ENCODE peak calls at places on chromosomes 7 and 10, in five cellular contexts. L is endothelial cell of umbilical vein; Q is CD4-positive, alpha-beta memory T cell; W is H1; U is left ventricle myocardium inferior. V is an unnamed sample.

GRCh38 chr10:102422586-102423129 is 2.0 kb downstream of the FBXL15 start:
- DNase-seq in L (peak; percentile 73), Q (no peak), W (peak; percentile 67), U (peak; percentile 80), V (no peak)

GRCh38 chr10:91613411-91614253 is 19.2 kb downstream of the PPP1R3C start:
- DNase-seq in L (peak; percentile 88), Q (no peak), W (no peak), U (no peak), V (no peak)

GRCh38 chr10:91032614-91033248 is 111.8 kb upstream of the ANKRD1 start:
- DNase-seq in L (no peak), Q (no peak), W (no peak), U (no peak), V (no peak)

GRCh38 chr7:38169862-38170261 is 8.2 kb upstream of the STARD3NL start:
- DNase-seq in L (peak; percentile 44), Q (no peak), W (no peak), U (no peak), V (no peak)

GRCh38 chr10:110387983-110388681 is 83.4 kb upstream of the SMNDC1 start:
- DNase-seq in L (peak; percentile 90), Q (peak; percentile 1), W (no peak), U (no peak), V (no peak)

GRCh38 chr10:71223365-71224058 is 11.1 kb downstream of the UNC5B start:
- DNase-seq in L (no peak), Q (no peak), W (no peak), U (no peak), V (no peak)

GRCh38 chr7:132739271-132739955 is 163.1 kb upstream of the PLXNA4 start:
- DNase-seq in L (no peak), Q (no peak), W (no peak), U (no peak), V (no peak)

GRCh38 chr10:107914450-107915276 is 750.2 kb upstream of the SORCS1 start:
- DNase-seq in L (no peak), Q (no peak), W (no peak), U (no peak), V (no peak)

GRCh38 chr7:157462840-157463239 is 126.0 kb downstream of the DNAJB6 start:
- DNase-seq in L (no peak), Q (no peak), W (no peak), U (peak; percentile 3), V (no peak)

GRCh38 chr7:80722596-80723141 is 84.2 kb downstream of the CD36 start:
- DNase-seq in L (peak; percentile 48), Q (no peak), W (peak; percentile 43), U (peak; percentile 20), V (no peak)

GRCh38 chr10:132716691-132717490 is 69.1 kb downstream of the NKX6-2 start:
- DNase-seq in L (no peak), Q (no peak), W (no peak), U (no peak), V (no peak)

GRCh38 chr10:110407301-110408170 is 90.2 kb upstream of the DUSP5 start:
- DNase-seq in L (no peak), Q (no peak), W (no peak), U (no peak), V (no peak)

GRCh38 chr7:29255839-29256782 is 61.5 kb downstream of the CHN2 start:
- DNase-seq in L (peak; percentile 70), Q (no peak), W (no peak), U (no peak), V (no peak)

GRCh38 chr10:17387861-17388503 is 66.4 kb downstream of the ST8SIA6 start:
- DNase-seq in L (no peak), Q (no peak), W (no peak), U (no peak), V (no peak)

GRCh38 chr7:47149971-47150370 is 431.9 kb downstream of the TNS3 start:
- DNase-seq in L (no peak), Q (no peak), W (no peak), U (no peak), V (no peak)

GRCh38 chr7:47147213-47147631 is 434.7 kb downstream of the TNS3 start:
- DNase-seq in L (no peak), Q (no peak), W (no peak), U (no peak), V (no peak)

GRCh38 chr7:47149208-47149864 is 432.6 kb downstream of the TNS3 start:
- DNase-seq in L (no peak), Q (no peak), W (no peak), U (no peak), V (no peak)

GRCh38 chr7:47150497-47151260 is 431.2 kb downstream of the TNS3 start:
- DNase-seq in L (no peak), Q (no peak), W (no peak), U (no peak), V (no peak)

GRCh38 chr7:47148541-47149207 is 433.2 kb downstream of the TNS3 start:
- DNase-seq in L (no peak), Q (no peak), W (no peak), U (no peak), V (no peak)
- H3K4me3 ChIP-seq in L (no peak overlapping the region), Q (no peak overlapping the region), W (no peak overlapping the region), U (no peak overlapping the region), V (no peak overlapping the region)

DNA sequence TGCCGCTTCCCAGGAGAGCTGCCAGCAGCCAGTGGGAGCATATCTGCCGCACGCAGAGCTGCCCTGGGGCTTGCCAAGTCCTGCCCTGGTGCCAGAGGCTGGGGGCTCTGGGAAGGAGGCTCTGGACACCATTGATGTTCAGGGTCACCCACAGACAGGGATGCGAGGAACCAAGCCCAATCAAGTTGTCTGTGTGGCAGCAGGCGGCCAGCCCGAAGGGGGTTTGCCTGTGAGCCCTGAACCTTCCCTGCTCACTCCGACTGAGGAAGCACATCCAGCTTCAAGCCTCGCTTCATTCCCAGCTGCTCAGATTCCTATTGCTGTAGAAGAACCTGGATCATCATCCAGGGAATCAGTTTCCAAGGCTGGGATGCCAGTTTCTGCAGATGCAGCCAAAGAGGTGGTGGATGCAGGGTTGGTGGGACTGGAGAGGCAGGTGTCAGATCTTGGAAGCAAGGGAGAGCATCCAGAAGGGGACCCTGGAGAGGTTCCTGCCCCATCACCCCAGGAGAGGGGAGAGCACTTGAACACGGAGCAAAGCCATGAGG is 94.6 kb downstream of the TACC2 start:
- DNase-seq in L (no peak), Q (no peak), W (no peak), U (peak; percentile 55), V (no peak)
- H3K27ac ChIP-seq in L (no peak overlapping the region), Q (no peak overlapping the region), W (no peak overlapping the region), U (peak overlapping the region; percentile 32), V (no peak overlapping the region)

GRCh38 chr7:44067064-44067951 is 1.9 kb upstream of the PGAM2 start:
- DNase-seq in L (no peak), Q (no peak), W (no peak), U (no peak), V (no peak)

GRCh38 chr7:44066494-44067063 is 1.2 kb upstream of the PGAM2 start:
- DNase-seq in L (no peak), Q (no peak), W (no peak), U (no peak), V (no peak)

GRCh38 chr7:44064791-44065430 is 456 bp downstream of the PGAM2 start:
- DNase-seq in L (no peak), Q (no peak), W (no peak), U (no peak), V (no peak)

GRCh38 chr7:44065431-44066110 is at the start of gene PGAM2:
- DNase-seq in L (no peak), Q (no peak), W (no peak), U (peak; percentile 87), V (no peak)

DNA sequence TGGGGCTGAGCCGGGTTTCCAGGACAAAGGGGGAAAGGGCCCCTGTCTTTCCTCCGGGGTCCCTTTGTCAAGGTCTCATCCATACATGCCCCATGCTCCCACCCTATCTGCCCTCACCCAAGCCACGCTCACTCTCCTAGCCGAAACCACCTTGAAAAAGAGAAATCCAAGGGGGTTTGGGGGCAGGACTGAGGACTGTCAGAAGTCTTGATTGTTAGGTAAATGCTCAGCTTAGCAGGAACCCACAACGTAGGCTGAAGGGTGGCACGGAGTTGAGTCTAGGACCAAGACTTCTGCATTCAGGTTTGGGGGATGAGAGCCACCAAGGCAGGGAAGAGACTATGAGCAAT is 719 bp upstream of the PGAM2 start:
- DNase-seq in L (no peak), Q (no peak), W (no peak), U (no peak), V (no peak)
- H3K4me1 ChIP-seq in L (no peaks in the 10 kb centered on the region), Q (peaks cover 20% of the 10 kb centered on the region), W (peaks cover 21% of the 10 kb centered on the region), U (peaks cover 74% of the 10 kb centered on the region), V (no peaks in the 10 kb centered on the region)

GRCh38 chr7:20799566-20800377 is 13.1 kb upstream of the SP8 start:
- DNase-seq in L (no peak), Q (no peak), W (no peak), U (no peak), V (no peak)
- H3K4me3 ChIP-seq in L (no peak overlapping the region), Q (no peak overlapping the region), W (no peak overlapping the region), U (no peak overlapping the region), V (no peak overlapping the region)

GRCh38 chr7:131087756-131088658 is 239.7 kb upstream of the MKLN1 start:
- DNase-seq in L (no peak), Q (no peak), W (no peak), U (no peak), V (no peak)

GRCh38 chr7:131095346-131095745 is 232.3 kb upstream of the MKLN1 start:
- DNase-seq in L (no peak), Q (peak; percentile 17), W (no peak), U (no peak), V (no peak)

GRCh38 chr7:131094685-131095084 is 233.0 kb upstream of the MKLN1 start:
- DNase-seq in L (no peak), Q (peak; percentile 31), W (no peak), U (no peak), V (no peak)

GRCh38 chr7:131090188-131090587 is 237.5 kb upstream of the MKLN1 start:
- DNase-seq in L (no peak), Q (no peak), W (no peak), U (no peak), V (no peak)

GRCh38 chr7:131090866-131091692 is 236.6 kb upstream of the MKLN1 start:
- DNase-seq in L (no peak), Q (no peak), W (no peak), U (no peak), V (no peak)
- H3K27ac ChIP-seq in L (no peak overlapping the region), Q (no peak overlapping the region), W (peak overlapping the region; percentile 72), U (peak overlapping the region; percentile 36), V (no peak overlapping the region)

DNA sequence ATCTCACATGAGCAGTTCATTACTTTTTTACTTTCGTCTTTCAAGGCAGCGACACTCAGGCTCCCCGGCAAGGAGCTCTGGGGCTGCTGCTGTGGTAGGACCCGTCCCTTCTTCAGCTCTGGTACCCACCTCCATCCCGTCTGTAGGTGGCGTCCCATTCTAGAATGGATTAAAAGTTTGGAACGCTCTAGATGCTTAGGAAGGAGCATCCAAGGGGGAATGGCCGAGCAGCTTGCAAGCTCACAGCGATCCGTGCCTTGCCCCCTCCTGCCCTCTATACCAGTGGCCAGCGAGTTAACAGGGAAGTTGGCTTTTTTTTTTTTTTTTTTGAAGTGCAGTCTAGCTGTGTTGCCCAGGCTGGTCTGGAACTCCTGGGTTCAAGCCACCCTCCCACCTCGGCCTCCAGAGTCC is 22.8 kb upstream of the TTYH3 start:
- DNase-seq in L (peak; percentile 76), Q (peak; percentile 6), W (no peak), U (no peak), V (peak; percentile 38)
- H3K4me1 ChIP-seq in L (peaks cover 13% of the 10 kb centered on the region), Q (no peaks in the 10 kb centered on the region), W (peaks cover 11% of the 10 kb centered on the region), U (peaks cover 64% of the 10 kb centered on the region), V (no peaks in the 10 kb centered on the region)

GRCh38 chr7:130906575-130906974 is 172.6 kb upstream of the KLF14 start:
- DNase-seq in L (no peak), Q (no peak), W (no peak), U (no peak), V (no peak)
- H3K4me3 ChIP-seq in L (no peak overlapping the region), Q (no peak overlapping the region), W (no peak overlapping the region), U (no peak overlapping the region), V (no peak overlapping the region)

V was measured in naive thymus-derived CD4-positive, alpha-beta T cell.